ENCODE peak calls at places on chromosomes 2 and 18, in nine cellular contexts. One of them, this sample, is unnamed.

GRCh38 chr2:168157926-168158325 is 89.5 kb downstream of the STK39 start:
- DNase-seq in nephron progenitor cell: no peak
- DNase-seq in Peyer's patch: no peak
- DNase-seq in stimulated activated naive B cell treated with anti-CD40 and anti-IgM and Interleukin-4, amounts not matched to agents 10 μg/mL and 1 μg/mL and 100 μg/mL, for 72 hours: no peak
- DNase-seq in NCI-H345: no peak
- DNase-seq in GM04504: peak
- DNase-seq in mesendoderm: no peak
- DNase-seq in lung microvascular endothelial cell: peak
- DNase-seq in activated gamma-delta T cell treated with Interleukin-2 at 50 U/mL for 16 hours: no peak
- DNase-seq in this sample: no peak

GRCh38 chr2:135633582-135633981 is 102.3 kb downstream of the R3HDM1 start:
- DNase-seq in mesendoderm: no peak
- DNase-seq in nephron progenitor cell: no peak
- DNase-seq in lung microvascular endothelial cell: no peak
- DNase-seq in stimulated activated naive B cell treated with anti-CD40 and anti-IgM and Interleukin-4, amounts not matched to agents 10 μg/mL and 1 μg/mL and 100 μg/mL, for 72 hours: no peak
- DNase-seq in activated gamma-delta T cell treated with Interleukin-2 at 50 U/mL for 16 hours: no peak
- DNase-seq in GM04504: no peak
- DNase-seq in NCI-H345: no peak
- DNase-seq in Peyer's patch: no peak
- DNase-seq in this sample: no peak

GRCh38 chr2:55885129-55885943 is 38.2 kb downstream of the EFEMP1 start:
- DNase-seq in NCI-H345: no peak
- DNase-seq in nephron progenitor cell: no peak
- DNase-seq in stimulated activated naive B cell treated with anti-CD40 and anti-IgM and Interleukin-4, amounts not matched to agents 10 μg/mL and 1 μg/mL and 100 μg/mL, for 72 hours: no peak
- DNase-seq in GM04504: peak
- DNase-seq in activated gamma-delta T cell treated with Interleukin-2 at 50 U/mL for 16 hours: no peak
- DNase-seq in mesendoderm: peak
- DNase-seq in Peyer's patch: no peak
- DNase-seq in lung microvascular endothelial cell: peak
- DNase-seq in this sample: no peak

GRCh38 chr2:227052879-227053278 is 111.1 kb downstream of the COL4A4 start:
- DNase-seq in mesendoderm: no peak
- DNase-seq in lung microvascular endothelial cell: no peak
- DNase-seq in GM04504: no peak
- DNase-seq in Peyer's patch: no peak
- DNase-seq in stimulated activated naive B cell treated with anti-CD40 and anti-IgM and Interleukin-4, amounts not matched to agents 10 μg/mL and 1 μg/mL and 100 μg/mL, for 72 hours: no peak
- DNase-seq in nephron progenitor cell: no peak
- DNase-seq in NCI-H345: peak
- DNase-seq in activated gamma-delta T cell treated with Interleukin-2 at 50 U/mL for 16 hours: no peak
- DNase-seq in this sample: no peak

GRCh38 chr2:162403884-162404283 is 60.0 kb downstream of the GCA start:
- DNase-seq in mesendoderm: no peak
- DNase-seq in nephron progenitor cell: no peak
- DNase-seq in activated gamma-delta T cell treated with Interleukin-2 at 50 U/mL for 16 hours: no peak
- DNase-seq in GM04504: peak
- DNase-seq in NCI-H345: no peak
- DNase-seq in lung microvascular endothelial cell: peak
- DNase-seq in stimulated activated naive B cell treated with anti-CD40 and anti-IgM and Interleukin-4, amounts not matched to agents 10 μg/mL and 1 μg/mL and 100 μg/mL, for 72 hours: no peak
- DNase-seq in Peyer's patch: no peak
- DNase-seq in this sample: no peak

GRCh38 chr2:176449852-176450251 is 180.6 kb downstream of the MTX2 start:
- DNase-seq in GM04504: no peak
- DNase-seq in mesendoderm: peak
- DNase-seq in activated gamma-delta T cell treated with Interleukin-2 at 50 U/mL for 16 hours: no peak
- DNase-seq in stimulated activated naive B cell treated with anti-CD40 and anti-IgM and Interleukin-4, amounts not matched to agents 10 μg/mL and 1 μg/mL and 100 μg/mL, for 72 hours: no peak
- DNase-seq in Peyer's patch: no peak
- DNase-seq in lung microvascular endothelial cell: no peak
- DNase-seq in nephron progenitor cell: peak
- DNase-seq in NCI-H345: no peak
- DNase-seq in this sample: no peak

GRCh38 chr18:955379-956066 is 50.9 kb downstream of the ADCYAP1 start:
- DNase-seq in mesendoderm: no peak
- DNase-seq in nephron progenitor cell: no peak
- DNase-seq in Peyer's patch: no peak
- DNase-seq in lung microvascular endothelial cell: no peak
- DNase-seq in stimulated activated naive B cell treated with anti-CD40 and anti-IgM and Interleukin-4, amounts not matched to agents 10 μg/mL and 1 μg/mL and 100 μg/mL, for 72 hours: no peak
- DNase-seq in activated gamma-delta T cell treated with Interleukin-2 at 50 U/mL for 16 hours: no peak
- DNase-seq in NCI-H345: no peak
- DNase-seq in GM04504: no peak
- DNase-seq in this sample: no peak

GRCh38 chr2:152176113-152176714 is 651 bp upstream of the STAM2 start:
- DNase-seq in mesendoderm: no peak
- DNase-seq in GM04504: no peak
- DNase-seq in nephron progenitor cell: no peak
- DNase-seq in NCI-H345: no peak
- DNase-seq in lung microvascular endothelial cell: peak
- DNase-seq in activated gamma-delta T cell treated with Interleukin-2 at 50 U/mL for 16 hours: no peak
- DNase-seq in stimulated activated naive B cell treated with anti-CD40 and anti-IgM and Interleukin-4, amounts not matched to agents 10 μg/mL and 1 μg/mL and 100 μg/mL, for 72 hours: no peak
- DNase-seq in Peyer's patch: no peak
- DNase-seq in this sample: no peak

GRCh38 chr2:63789318-63790051 is 52.2 kb upstream of the UGP2 start:
- DNase-seq in mesendoderm: no peak
- DNase-seq in GM04504: no peak
- DNase-seq in lung microvascular endothelial cell: no peak
- DNase-seq in stimulated activated naive B cell treated with anti-CD40 and anti-IgM and Interleukin-4, amounts not matched to agents 10 μg/mL and 1 μg/mL and 100 μg/mL, for 72 hours: no peak
- DNase-seq in nephron progenitor cell: no peak
- DNase-seq in NCI-H345: no peak
- DNase-seq in Peyer's patch: no peak
- DNase-seq in activated gamma-delta T cell treated with Interleukin-2 at 50 U/mL for 16 hours: no peak
- DNase-seq in this sample: no peak

GRCh38 chr2:60837123-60837522 is 44.3 kb upstream of the REL start:
- DNase-seq in GM04504: no peak
- DNase-seq in lung microvascular endothelial cell: no peak
- DNase-seq in mesendoderm: no peak
- DNase-seq in activated gamma-delta T cell treated with Interleukin-2 at 50 U/mL for 16 hours: no peak
- DNase-seq in Peyer's patch: no peak
- DNase-seq in nephron progenitor cell: no peak
- DNase-seq in NCI-H345: no peak
- DNase-seq in stimulated activated naive B cell treated with anti-CD40 and anti-IgM and Interleukin-4, amounts not matched to agents 10 μg/mL and 1 μg/mL and 100 μg/mL, for 72 hours: peak
- DNase-seq in this sample: no peak

GRCh38 chr2:74696758-74697327 is 42.8 kb downstream of the SEMA4F start:
- DNase-seq in NCI-H345: no peak
- DNase-seq in Peyer's patch: no peak
- DNase-seq in nephron progenitor cell: no peak
- DNase-seq in lung microvascular endothelial cell: no peak
- DNase-seq in GM04504: no peak
- DNase-seq in mesendoderm: no peak
- DNase-seq in stimulated activated naive B cell treated with anti-CD40 and anti-IgM and Interleukin-4, amounts not matched to agents 10 μg/mL and 1 μg/mL and 100 μg/mL, for 72 hours: no peak
- DNase-seq in activated gamma-delta T cell treated with Interleukin-2 at 50 U/mL for 16 hours: no peak
- DNase-seq in this sample: no peak

GRCh38 chr2:102488063-102488462 is 15.0 kb downstream of the SLC9A4 start:
- DNase-seq in stimulated activated naive B cell treated with anti-CD40 and anti-IgM and Interleukin-4, amounts not matched to agents 10 μg/mL and 1 μg/mL and 100 μg/mL, for 72 hours: no peak
- DNase-seq in GM04504: no peak
- DNase-seq in mesendoderm: peak
- DNase-seq in nephron progenitor cell: no peak
- DNase-seq in Peyer's patch: no peak
- DNase-seq in activated gamma-delta T cell treated with Interleukin-2 at 50 U/mL for 16 hours: no peak
- DNase-seq in lung microvascular endothelial cell: peak
- DNase-seq in NCI-H345: no peak
- DNase-seq in this sample: no peak

GRCh38 chr2:142857247-142858154 is 20.0 kb upstream of the KYNU start:
- DNase-seq in stimulated activated naive B cell treated with anti-CD40 and anti-IgM and Interleukin-4, amounts not matched to agents 10 μg/mL and 1 μg/mL and 100 μg/mL, for 72 hours: no peak
- DNase-seq in NCI-H345: no peak
- DNase-seq in mesendoderm: no peak
- DNase-seq in nephron progenitor cell: no peak
- DNase-seq in GM04504: no peak
- DNase-seq in activated gamma-delta T cell treated with Interleukin-2 at 50 U/mL for 16 hours: no peak
- DNase-seq in Peyer's patch: no peak
- DNase-seq in lung microvascular endothelial cell: no peak
- DNase-seq in this sample: no peak

GRCh38 chr18:58400337-58400885 is 228.5 kb downstream of the ALPK2 start:
- DNase-seq in activated gamma-delta T cell treated with Interleukin-2 at 50 U/mL for 16 hours: no peak
- DNase-seq in NCI-H345: no peak
- DNase-seq in lung microvascular endothelial cell: no peak
- DNase-seq in Peyer's patch: no peak
- DNase-seq in stimulated activated naive B cell treated with anti-CD40 and anti-IgM and Interleukin-4, amounts not matched to agents 10 μg/mL and 1 μg/mL and 100 μg/mL, for 72 hours: no peak
- DNase-seq in nephron progenitor cell: no peak
- DNase-seq in GM04504: peak
- DNase-seq in mesendoderm: no peak
- DNase-seq in this sample: no peak

GRCh38 chr2:215435809-215436704 is at the start of gene FN1:
- DNase-seq in mesendoderm: peak
- DNase-seq in activated gamma-delta T cell treated with Interleukin-2 at 50 U/mL for 16 hours: peak
- DNase-seq in NCI-H345: peak
- DNase-seq in lung microvascular endothelial cell: peak
- DNase-seq in Peyer's patch: peak
- DNase-seq in GM04504: peak
- DNase-seq in stimulated activated naive B cell treated with anti-CD40 and anti-IgM and Interleukin-4, amounts not matched to agents 10 μg/mL and 1 μg/mL and 100 μg/mL, for 72 hours: peak
- DNase-seq in nephron progenitor cell: peak
- DNase-seq in this sample: peak

GRCh38 chr2:207156451-207157161 is 9.1 kb downstream of the KLF7 start:
- DNase-seq in mesendoderm: no peak
- DNase-seq in stimulated activated naive B cell treated with anti-CD40 and anti-IgM and Interleukin-4, amounts not matched to agents 10 μg/mL and 1 μg/mL and 100 μg/mL, for 72 hours: no peak
- DNase-seq in lung microvascular endothelial cell: no peak
- DNase-seq in NCI-H345: no peak
- DNase-seq in GM04504: no peak
- DNase-seq in nephron progenitor cell: no peak
- DNase-seq in activated gamma-delta T cell treated with Interleukin-2 at 50 U/mL for 16 hours: no peak
- DNase-seq in Peyer's patch: no peak
- DNase-seq in this sample: no peak

GRCh38 chr2:241507430-241508239 is 749 bp downstream of the STK25 start:
- DNase-seq in nephron progenitor cell: peak
- DNase-seq in Peyer's patch: peak
- DNase-seq in NCI-H345: peak
- DNase-seq in mesendoderm: peak
- DNase-seq in activated gamma-delta T cell treated with Interleukin-2 at 50 U/mL for 16 hours: peak
- DNase-seq in stimulated activated naive B cell treated with anti-CD40 and anti-IgM and Interleukin-4, amounts not matched to agents 10 μg/mL and 1 μg/mL and 100 μg/mL, for 72 hours: peak
- DNase-seq in GM04504: no peak
- DNase-seq in lung microvascular endothelial cell: peak
- DNase-seq in this sample: peak

This sample was measured in chondrocyte.